ENCODE peak calls at places on chromosomes 4 and X, in four cellular contexts. O is foreskin fibroblast, P is mammary epithelial cell, H is endothelial cell. F is an unnamed sample.

GRCh38 chrX:154490021-154490413 is 412 bp downstream of the SLC10A3 start:
- DNase-seq in O (peak), P (peak), H (no peak), F (no peak)

GRCh38 chr4:90030953-90031352 is 96.2 kb upstream of the CCSER1 start:
- DNase-seq in O (no peak), P (peak), H (no peak), F (no peak)

GRCh38 chrX:275967-276587 is 5.1 kb upstream of the PLCXD1 start:
- DNase-seq in O (peak), P (peak), H (peak), F (no peak)

GRCh38 chr4:48216563-48216962 is 53.1 kb downstream of the TEC start:
- DNase-seq in O (no peak), P (no peak), H (no peak), F (no peak)

GRCh38 chrX:38803609-38804480 is 2.6 kb downstream of the MID1IP1 start:
- DNase-seq in O (peak), P (peak), H (peak), F (peak)

GRCh38 chr4:169854090-169854489 is 96.3 kb upstream of the HPF1 start:
- DNase-seq in O (no peak), P (peak), H (no peak), F (no peak)

GRCh38 chr4:34720563-34720962 is 1523.8 kb downstream of the ARAP2 start:
- DNase-seq in O (peak), P (peak), H (no peak), F (no peak)

GRCh38 chr4:179145746-179146530 is 1703.7 kb upstream of the AGA start:
- DNase-seq in O (no peak), P (no peak), H (no peak), F (no peak)

GRCh38 chr4:56080384-56080783 is 131.6 kb downstream of the CEP135 start:
- DNase-seq in O (no peak), P (no peak), H (no peak), F (no peak)

GRCh38 chr4:5787311-5787710 is 76.3 kb downstream of the EVC start:
- DNase-seq in O (no peak), P (no peak), H (no peak), F (no peak)

GRCh38 chr4:16875487-16875886 is 23.0 kb downstream of the LDB2 start:
- DNase-seq in O (peak), P (no peak), H (no peak), F (no peak)

GRCh38 chr4:10056334-10057022 is 35.2 kb upstream of the SLC2A9 start:
- DNase-seq in O (no peak), P (no peak), H (no peak), F (no peak)

GRCh38 chr4:182600093-182600492 is 317.1 kb downstream of the DCTD start:
- DNase-seq in O (peak), P (no peak), H (no peak), F (no peak)

GRCh38 chr4:42719257-42719656 is 62.4 kb upstream of the ATP8A1 start:
- DNase-seq in O (no peak), P (no peak), H (no peak), F (no peak)

GRCh38 chr4:1598206-1598605 is 85.9 kb downstream of the FAM53A start:
- DNase-seq in O (no peak), P (no peak), H (no peak), F (no peak)

GRCh38 chrX:11129546-11129945 is 18.4 kb downstream of the HCCS start:
- DNase-seq in O (no peak), P (no peak), H (no peak), F (no peak)

GRCh38 chr4:56995525-56995924 is 16.8 kb downstream of the POLR2B start:
- DNase-seq in O (peak), P (no peak), H (no peak), F (no peak)

GRCh38 chrX:107752037-107752436 is 23.6 kb downstream of the TSC22D3 start:
- DNase-seq in O (no peak), P (no peak), H (no peak), F (no peak)
- TF ChIP-seq CTCF in O (no peak), P (no peak), H (no peak), F (no peak)

GRCh38 chr4:177579649-177580048 is 137.4 kb upstream of the AGA start:
- DNase-seq in O (peak), P (no peak), H (no peak), F (no peak)
- TF ChIP-seq CTCF in O (peak), P (peak), H (no peak), F (peak)

GRCh38 chrX:56366901-56367300 is 134.7 kb downstream of the KLF8 start:
- DNase-seq in O (no peak), P (no peak), H (no peak), F (no peak)
- TF ChIP-seq CTCF in O (no peak), P (no peak), H (no peak), F (no peak)

GRCh38 chr4:186930024-186930423 is 206.4 kb upstream of the FAT1 start:
- DNase-seq in O (no peak), P (no peak), H (no peak), F (no peak)

GRCh38 chr4:186931519-186931918 is 207.9 kb upstream of the FAT1 start:
- DNase-seq in O (peak), P (peak), H (no peak), F (no peak)

GRCh38 chr4:186924723-186925122 is 201.1 kb upstream of the FAT1 start:
- DNase-seq in O (no peak), P (no peak), H (no peak), F (no peak)

GRCh38 chr4:186932196-186932595 is 208.5 kb upstream of the FAT1 start:
- DNase-seq in O (no peak), P (no peak), H (no peak), F (no peak)

GRCh38 chr4:186927624-186928023 is 204.0 kb upstream of the FAT1 start:
- DNase-seq in O (no peak), P (no peak), H (no peak), F (no peak)
- TF ChIP-seq CTCF in O (no peak), P (no peak), H (no peak), F (no peak)

GRCh38 chrX:9172451-9172850 is 138.5 kb upstream of the FAM9B start:
- DNase-seq in O (no peak), P (no peak), H (no peak), F (no peak)
- TF ChIP-seq CTCF in O (no peak), P (no peak), H (no peak), F (no peak)

GRCh38 chr4:113330200-113330599 is 280.7 kb downstream of the ANK2 start:
- DNase-seq in O (no peak), P (no peak), H (no peak), F (no peak)

GRCh38 chr4:113327513-113327912 is 278.1 kb downstream of the ANK2 start:
- DNase-seq in O (peak), P (no peak), H (no peak), F (no peak)

GRCh38 chr4:113325876-113326615 is 276.6 kb downstream of the ANK2 start:
- DNase-seq in O (no peak), P (peak), H (no peak), F (no peak)

GRCh38 chr4:113331811-113332210 is 282.4 kb downstream of the ANK2 start:
- DNase-seq in O (no peak), P (no peak), H (no peak), F (no peak)

DNA sequence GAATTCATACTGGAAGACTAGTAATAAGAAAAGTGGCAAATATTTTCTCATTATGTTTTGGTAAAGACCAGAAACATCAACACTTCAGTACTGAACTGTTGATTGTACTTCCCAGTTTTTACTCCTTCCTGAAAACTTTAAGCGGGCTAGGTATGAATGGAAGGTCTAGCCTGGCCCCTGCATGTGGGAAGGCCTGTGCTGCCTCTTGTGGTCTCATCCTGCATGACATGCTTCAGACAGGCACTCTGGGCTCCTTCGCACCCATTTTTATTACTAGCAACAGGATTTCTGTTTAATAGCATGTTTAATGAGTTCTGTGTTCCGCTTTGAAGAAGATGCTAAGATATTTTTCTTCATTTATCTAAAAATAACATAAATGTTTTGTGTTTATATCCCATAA is 279.1 kb downstream of the ANK2 start:
- DNase-seq in O (no peak), P (no peak), H (peak), F (no peak)
- TF ChIP-seq CTCF in O (peak), P (peak), H (peak), F (peak)

F was measured in D721Med.